ENCODE peak calls at places on chromosomes 5 and 9, in six cellular contexts. Z, Q, O, P, L and J are unnamed samples.
A peak's percentile ranks its signal among the peaks of the same experiment; 100 is the strongest.

GRCh38 chr5:177330991-177331837 is 19.5 kb upstream of the MXD3 start:
- DNase-seq in O (no peak), P (no peak), Q (no peak), Z (no peak), L (no peak), J (no peak)

GRCh38 chr9:134218230-134218629 is 53.9 kb upstream of the RNU6ATAC start:
- DNase-seq in O (no peak), L (no peak), Q (no peak), Z (no peak), P (no peak), J (no peak)

GRCh38 chr5:120882042-120882775 is 418.1 kb downstream of the PRR16 start:
- DNase-seq in L (no peak), Z (no peak), O (no peak), Q (no peak), P (no peak), J (no peak)

GRCh38 chr5:155089649-155090048 is 76.1 kb downstream of the KIF4B start:
- DNase-seq in Z (no peak), L (peak; percentile 40), Q (no peak), O (peak; percentile 25), P (no peak), J (no peak)

GRCh38 chr9:137816531-137817235 is 60.9 kb upstream of the CACNA1B start:
- DNase-seq in O (no peak), L (no peak), P (no peak), Z (no peak), Q (no peak), J (peak; percentile 66)

GRCh38 chr9:103899836-103900235 is 194.3 kb upstream of the SMC2 start:
- DNase-seq in P (no peak), Z (no peak), Q (no peak), O (no peak), L (no peak), J (no peak)

GRCh38 chr5:33008751-33009418 is 297.8 kb downstream of the NPR3 start:
- DNase-seq in Z (no peak), L (no peak), O (no peak), Q (peak; percentile 10), P (peak; percentile 93), J (no peak)

GRCh38 chr5:123879071-123879470 is 367.1 kb downstream of the CSNK1G3 start:
- DNase-seq in Z (no peak), Q (no peak), O (no peak), P (no peak), L (no peak), J (no peak)

GRCh38 chr9:115946530-115946929 is 207.1 kb upstream of the PAPPA start:
- DNase-seq in L (peak; percentile 48), Z (no peak), Q (no peak), P (no peak), O (peak; percentile 14), J (no peak)

GRCh38 chr5:127529904-127530682 is 12.7 kb downstream of the PRRC1 start:
- DNase-seq in P (no peak), Z (no peak), Q (no peak), O (no peak), L (no peak), J (no peak)

GRCh38 chr9:22204240-22204639 is 195.1 kb upstream of the CDKN2B start:
- DNase-seq in Z (no peak), L (no peak), O (no peak), Q (no peak), P (no peak), J (no peak)

GRCh38 chr5:140186155-140186753 is 11.3 kb downstream of the CYSTM1 start:
- DNase-seq in L (no peak), O (no peak), P (no peak), Z (no peak), Q (no peak), J (no peak)

GRCh38 chr9:95511952-95512750 is 4.6 kb downstream of the PTCH1 start:
- DNase-seq in P (no peak), O (peak; percentile 47), Q (peak; percentile 20), L (peak; percentile 40), Z (no peak), J (no peak)

GRCh38 chr5:157366741-157367684 is 93.0 kb upstream of the NIPAL4 start:
- DNase-seq in L (peak; percentile 79), Z (no peak), Q (peak; percentile 86), P (no peak), O (peak; percentile 89), J (peak; percentile 9)

GRCh38 chr9:70093944-70094343 is 50.3 kb downstream of the MAMDC2 start:
- DNase-seq in Q (peak; percentile 39), P (peak; percentile 47), O (no peak), L (peak; percentile 25), Z (no peak), J (no peak)

GRCh38 chr5:171388816-171389168 is 1.1 kb downstream of the NPM1 start:
- DNase-seq in Q (no peak), Z (no peak), L (no peak), P (no peak), O (no peak), J (peak; percentile 56)

GRCh38 chr5:157864067-157864466 is 5.1 kb upstream of the CLINT1 start:
- DNase-seq in P (no peak), O (no peak), Z (no peak), L (no peak), Q (no peak), J (no peak)

GRCh38 chr5:152246401-152246800 is 158.7 kb downstream of the NMUR2 start:
- DNase-seq in Q (peak; percentile 1), P (peak; percentile 26), Z (peak; percentile 28), O (peak; percentile 11), L (no peak), J (peak; percentile 29)

GRCh38 chr9:116687074-116687761 is at the start of gene TRIM32:
- DNase-seq in Z (peak; percentile 93), O (peak; percentile 92), L (peak; percentile 87), Q (peak; percentile 85), P (peak; percentile 75), J (peak; percentile 94)

GRCh38 chr9:72909428-72909827 is 43.4 kb downstream of the ALDH1A1 start:
- DNase-seq in Q (no peak), L (no peak), O (no peak), P (no peak), Z (no peak), J (no peak)

GRCh38 chr9:113515862-113516261 is 52.3 kb downstream of the RGS3 start:
- DNase-seq in L (no peak), P (no peak), Q (no peak), O (no peak), Z (no peak), J (no peak)

GRCh38 chr9:77040340-77040739 is 20.9 kb downstream of the FOXB2 start:
- DNase-seq in L (no peak), O (no peak), Q (no peak), Z (no peak), P (no peak), J (no peak)

GRCh38 chr5:177361418-177362101 is 3.8 kb downstream of the RGS14 start:
- DNase-seq in L (no peak), P (no peak), Q (no peak), O (no peak), Z (no peak), J (peak; percentile 52)

GRCh38 chr9:69204869-69205268 is 30.8 kb downstream of the TJP2 start:
- DNase-seq in Q (no peak), L (peak; percentile 77), O (peak; percentile 72), Z (no peak), P (peak; percentile 37), J (no peak)

GRCh38 chr5:55324815-55325418 is 17.1 kb downstream of the MTREX start:
- DNase-seq in Z (no peak), O (peak; percentile 75), L (peak; percentile 68), Q (peak; percentile 55), P (peak; percentile 26), J (peak; percentile 53)

GRCh38 chr9:92404031-92404430 is 347 bp downstream of the OGN start:
- DNase-seq in P (no peak), L (no peak), Q (no peak), O (no peak), Z (no peak), J (no peak)

GRCh38 chr9:92405770-92406169 is 1.4 kb upstream of the OGN start:
- DNase-seq in L (no peak), Q (no peak), O (no peak), P (no peak), Z (no peak), J (no peak)

GRCh38 chr9:92403153-92403552 is 1.2 kb downstream of the OGN start:
- DNase-seq in P (no peak), Z (no peak), L (no peak), Q (no peak), O (no peak), J (no peak)

GRCh38 chr9:92404437-92404836 is at the start of gene OGN:
- DNase-seq in Z (no peak), Q (peak; percentile 62), P (no peak), L (peak; percentile 62), O (peak; percentile 53), J (no peak)

GRCh38 chr9:92402359-92402758 is 2.0 kb downstream of the OGN start:
- DNase-seq in Q (no peak), Z (no peak), L (no peak), P (peak; percentile 21), O (no peak), J (no peak)
- H3K4me3 ChIP-seq in Q (no peak overlapping the region), Z (no peak overlapping the region), L (no peak overlapping the region), P (no peak overlapping the region), O (no peak overlapping the region), J (no peak overlapping the region)

GRCh38 chr5:58963361-58963760 is 380.5 kb downstream of the RAB3C start:
- DNase-seq in L (no peak), Q (no peak), O (no peak), Z (no peak), P (no peak), J (no peak)

GRCh38 chr5:58963821-58964220 is 380.9 kb downstream of the RAB3C start:
- DNase-seq in Q (no peak), O (no peak), L (no peak), Z (no peak), P (no peak), J (no peak)

GRCh38 chr5:58967597-58968281 is 384.9 kb downstream of the RAB3C start:
- DNase-seq in P (no peak), O (no peak), Z (no peak), Q (no peak), L (no peak), J (no peak)

GRCh38 chr5:58968350-58968749 is 385.5 kb downstream of the RAB3C start:
- DNase-seq in Z (no peak), L (no peak), P (no peak), O (no peak), Q (no peak), J (no peak)

GRCh38 chr5:58965677-58966414 is 383.0 kb downstream of the RAB3C start:
- DNase-seq in P (no peak), L (no peak), Q (no peak), O (no peak), Z (no peak), J (no peak)
- TF ChIP-seq CTCF in P (no peak), L (no peak), Q (no peak), O (no peak), Z (no peak), J (no peak)

DNA sequence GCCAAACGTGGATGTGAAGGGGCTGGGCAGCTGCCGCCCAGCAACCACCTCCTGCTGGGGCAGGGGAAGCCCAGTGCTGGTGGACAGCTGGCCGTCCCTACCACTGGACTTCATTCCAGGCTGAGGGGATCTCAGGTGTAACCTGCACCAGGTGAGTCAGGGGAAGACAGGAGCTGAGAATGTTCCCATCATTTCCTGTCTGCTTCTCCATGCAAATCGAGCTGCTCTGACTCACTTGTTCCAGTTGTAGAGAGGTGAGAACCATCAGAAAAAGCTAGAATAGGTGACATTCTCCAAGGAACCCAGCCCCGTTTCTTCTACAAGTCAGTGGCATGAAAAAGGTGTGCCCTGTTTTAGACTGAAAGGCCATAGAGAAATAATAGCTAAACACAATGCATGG is 21.8 kb upstream of the BARX1 start:
- DNase-seq in P (peak; percentile 72), O (no peak), Q (no peak), L (no peak), Z (no peak), J (no peak)
- H3K4me3 ChIP-seq in P (no peak overlapping the region), O (no peak overlapping the region), Q (no peak overlapping the region), L (no peak overlapping the region), Z (no peak overlapping the region), J (no peak overlapping the region)

GRCh38 chr5:54090495-54091084 is 219.8 kb downstream of the ARL15 start:
- DNase-seq in P (peak; percentile 35), O (peak; percentile 89), Q (peak; percentile 82), L (peak; percentile 96), Z (no peak), J (no peak)
- TF ChIP-seq CTCF in P (peak; percentile 24), O (peak; percentile 51), Q (peak; percentile 46), L (peak; percentile 68), Z (no peak), J (no peak)